ENCODE peak calls at places on chromosomes 3 and 15, in ten cellular contexts. T, G, Y, M, Q, X, P, S, I and L are unnamed samples.

GRCh38 chr3:169118666-169119370 is 544.7 kb downstream of the MECOM start:
- DNase-seq in Y (no peak), T (no peak), M (no peak), P (no peak), Q (no peak), G (no peak), I (no peak), S (no peak), X (no peak), L (no peak)

GRCh38 chr3:136193273-136194043 is 2.7 kb downstream of the MSL2 start:
- DNase-seq in M (no peak), S (no peak), Y (no peak), X (peak), I (peak), G (no peak), T (no peak), P (no peak), Q (no peak), L (no peak)

GRCh38 chr15:28273468-28273867 is 48.5 kb downstream of the HERC2 start:
- DNase-seq in X (peak), M (no peak), S (no peak), T (no peak), Q (peak), G (no peak), I (no peak), Y (no peak), P (no peak), L (no peak)

GRCh38 chr3:191066669-191067068 is 132.4 kb upstream of the OSTN start:
- DNase-seq in S (no peak), T (no peak), P (no peak), Q (no peak), G (no peak), M (no peak), Y (no peak), I (no peak), X (peak), L (no peak)

GRCh38 chr3:99339222-99339621 is 299.2 kb upstream of the COL8A1 start:
- DNase-seq in X (no peak), S (no peak), T (no peak), Y (no peak), Q (no peak), I (no peak), P (no peak), G (no peak), M (no peak), L (no peak)

GRCh38 chr3:99795573-99795972 is 22.1 kb upstream of the CMSS1 start:
- DNase-seq in S (no peak), I (no peak), M (no peak), T (no peak), G (no peak), P (no peak), Y (no peak), Q (no peak), X (no peak), L (no peak)

GRCh38 chr3:115071122-115071521 is 76.0 kb downstream of the ZBTB20 start:
- DNase-seq in G (no peak), S (no peak), T (no peak), P (no peak), Y (no peak), M (no peak), I (no peak), X (no peak), Q (no peak), L (no peak)

GRCh38 chr15:77527164-77527778 is 105.4 kb downstream of the LINGO1 start:
- DNase-seq in G (no peak), P (peak), M (no peak), S (no peak), X (peak), T (peak), I (no peak), Y (peak), Q (no peak), L (no peak)

GRCh38 chr15:35194296-35194695 is 109.2 kb upstream of the NANOGP8 start:
- DNase-seq in G (no peak), S (no peak), I (no peak), M (no peak), Y (no peak), T (no peak), Q (no peak), P (no peak), X (no peak), L (no peak)

GRCh38 chr3:177350051-177350565 is 152.8 kb upstream of the TBL1XR1 start:
- DNase-seq in S (no peak), M (no peak), Y (no peak), P (no peak), I (no peak), X (no peak), T (no peak), G (no peak), Q (no peak), L (no peak)

GRCh38 chr3:42702066-42702951 is at the start of gene HHATL:
- DNase-seq in X (no peak), T (peak), M (no peak), S (no peak), P (no peak), Q (no peak), Y (no peak), I (no peak), G (peak), L (no peak)

GRCh38 chr15:73941044-73941443 is 14.8 kb downstream of the LOXL1 start:
- DNase-seq in P (no peak), X (peak), T (peak), I (no peak), S (no peak), Q (no peak), G (no peak), M (peak), Y (no peak), L (no peak)

GRCh38 chr3:14482271-14482721 is 57.8 kb downstream of the GRIP2 start:
- DNase-seq in S (no peak), I (no peak), T (no peak), P (no peak), X (no peak), M (no peak), Q (no peak), Y (no peak), G (no peak), L (no peak)

GRCh38 chr3:114428173-114428606 is 134.4 kb downstream of the TIGIT start:
- DNase-seq in Y (no peak), G (no peak), T (no peak), X (no peak), Q (no peak), I (no peak), S (no peak), M (no peak), P (no peak), L (no peak)

GRCh38 chr3:167032267-167032876 is 347.7 kb downstream of the ZBBX start:
- DNase-seq in Y (no peak), X (peak), I (peak), S (no peak), M (no peak), T (no peak), G (no peak), Q (no peak), P (no peak), L (no peak)

GRCh38 chr15:64092864-64093626 is 593 bp downstream of the CIAO2A start:
- DNase-seq in T (peak), Y (peak), G (no peak), M (no peak), P (no peak), X (peak), S (peak), Q (peak), I (peak), L (peak)

GRCh38 chr3:190124067-190124466 is 3.4 kb upstream of the P3H2 start:
- DNase-seq in X (no peak), G (no peak), Y (no peak), I (no peak), S (no peak), T (no peak), M (no peak), P (no peak), Q (no peak), L (no peak)

GRCh38 chr15:63203451-63204090 is 14.2 kb downstream of the RAB8B start:
- DNase-seq in Y (no peak), I (no peak), M (no peak), G (no peak), P (no peak), X (no peak), Q (no peak), T (no peak), S (peak), L (peak)

GRCh38 chr15:77620960-77621647 is 11.6 kb downstream of the LINGO1 start:
- DNase-seq in T (no peak), Y (no peak), X (no peak), P (no peak), Q (no peak), M (no peak), S (no peak), I (no peak), G (no peak), L (no peak)

GRCh38 chr3:28973621-28974020 is 307.2 kb upstream of the RBMS3 start:
- DNase-seq in T (no peak), Y (no peak), Q (no peak), P (no peak), G (no peak), M (no peak), I (no peak), X (no peak), S (no peak), L (no peak)

GRCh38 chr3:188280627-188281026 is 126.7 kb downstream of the LPP start:
- DNase-seq in S (no peak), G (no peak), I (no peak), P (no peak), T (no peak), Q (no peak), X (no peak), M (no peak), Y (no peak), L (no peak)

GRCh38 chr3:166472015-166472414 is 634.8 kb upstream of the BCHE start:
- DNase-seq in P (no peak), T (no peak), M (no peak), G (no peak), I (peak), X (no peak), Q (no peak), Y (no peak), S (no peak), L (no peak)

GRCh38 chr3:5136619-5137429 is 14.7 kb downstream of the ARL8B start:
- DNase-seq in I (peak), P (no peak), Y (no peak), Q (no peak), S (no peak), X (peak), M (no peak), T (no peak), G (no peak), L (no peak)

GRCh38 chr3:112958749-112959560 is 15.9 kb downstream of the CD200R1 start:
- DNase-seq in Y (no peak), P (no peak), T (no peak), X (no peak), M (no peak), S (no peak), G (no peak), Q (no peak), I (peak), L (no peak)

GRCh38 chr3:123314409-123315270 is 112.9 kb downstream of the SEC22A start:
- DNase-seq in M (no peak), Q (no peak), I (no peak), Y (no peak), X (no peak), G (no peak), S (no peak), P (no peak), T (no peak), L (no peak)

GRCh38 chr3:13452490-13453335 is 27.4 kb upstream of the HDAC11 start:
- DNase-seq in P (no peak), M (no peak), Q (no peak), T (no peak), S (no peak), G (no peak), X (peak), I (peak), Y (no peak), L (no peak)

GRCh38 chr3:179801263-179801662 is 148.4 kb downstream of the USP13 start:
- DNase-seq in M (no peak), Q (no peak), G (no peak), S (no peak), X (peak), Y (no peak), T (no peak), P (no peak), I (no peak), L (no peak)

GRCh38 chr3:70532806-70533205 is 220.4 kb upstream of the MDFIC2 start:
- DNase-seq in Q (no peak), M (no peak), T (no peak), P (no peak), X (no peak), Y (no peak), S (no peak), I (no peak), G (no peak), L (no peak)

GRCh38 chr3:94221829-94222228 is 159.0 kb downstream of the NSUN3 start:
- DNase-seq in Q (no peak), X (no peak), G (no peak), Y (no peak), P (no peak), M (no peak), T (no peak), I (no peak), S (no peak), L (no peak)

GRCh38 chr15:99564221-99565030 is 1.4 kb upstream of the MEF2A start:
- DNase-seq in I (no peak), P (peak), S (no peak), Q (peak), M (no peak), T (no peak), G (no peak), Y (no peak), X (peak), L (no peak)

GRCh38 chr15:42286445-42287029 is 13.3 kb upstream of the TMEM87A start:
- DNase-seq in T (no peak), G (no peak), S (no peak), Q (no peak), P (no peak), I (no peak), Y (no peak), X (peak), M (no peak), L (no peak)

GRCh38 chr3:10349801-10350200 is 28.9 kb upstream of the SEC13 start:
- DNase-seq in Q (no peak), G (no peak), S (no peak), T (peak), P (no peak), X (no peak), M (no peak), I (no peak), Y (no peak), L (no peak)

GRCh38 chr3:1262246-1262645 is 169.4 kb downstream of the CNTN6 start:
- DNase-seq in Y (no peak), Q (no peak), P (no peak), S (no peak), M (no peak), G (no peak), T (no peak), I (no peak), X (no peak), L (no peak)

GRCh38 chr3:196518999-196519737 is 4.0 kb upstream of the SMCO1 start:
- DNase-seq in G (no peak), Q (peak), T (peak), Y (no peak), P (peak), X (peak), M (no peak), I (peak), S (no peak), L (peak)

GRCh38 chr15:101028772-101029438 is 109.7 kb downstream of the LRRK1 start:
- DNase-seq in X (no peak), Q (peak), I (no peak), M (no peak), S (no peak), P (peak), T (peak), G (peak), Y (no peak), L (peak)

DNA sequence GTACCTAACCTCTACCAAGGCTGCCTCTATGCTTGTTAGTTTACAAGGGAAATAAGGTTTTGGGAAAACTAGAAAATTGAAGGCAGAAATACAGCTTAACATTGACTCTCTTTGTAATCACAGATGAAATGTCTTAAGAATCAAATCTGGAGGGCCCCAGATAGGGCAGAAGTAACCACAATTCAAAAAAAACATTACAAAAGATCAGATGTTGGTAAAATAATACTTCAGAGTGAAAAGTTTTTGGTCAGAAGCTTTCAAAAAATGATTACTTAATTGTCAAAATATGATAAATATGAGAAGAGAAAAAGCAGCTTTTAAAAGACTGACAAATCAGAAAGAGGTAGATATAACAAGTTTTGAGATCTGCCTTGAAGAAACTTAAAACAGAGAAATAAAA is 425.1 kb upstream of the NECTIN3 start:
- DNase-seq in G (no peak), X (no peak), Q (no peak), M (no peak), P (no peak), T (no peak), S (no peak), Y (no peak), I (no peak), L (no peak)
- TF ChIP-seq CTCF in G (no peak), X (no peak), Q (no peak), M (no peak), P (no peak), T (no peak), S (no peak), Y (no peak), I (no peak), L (no peak)

DNA sequence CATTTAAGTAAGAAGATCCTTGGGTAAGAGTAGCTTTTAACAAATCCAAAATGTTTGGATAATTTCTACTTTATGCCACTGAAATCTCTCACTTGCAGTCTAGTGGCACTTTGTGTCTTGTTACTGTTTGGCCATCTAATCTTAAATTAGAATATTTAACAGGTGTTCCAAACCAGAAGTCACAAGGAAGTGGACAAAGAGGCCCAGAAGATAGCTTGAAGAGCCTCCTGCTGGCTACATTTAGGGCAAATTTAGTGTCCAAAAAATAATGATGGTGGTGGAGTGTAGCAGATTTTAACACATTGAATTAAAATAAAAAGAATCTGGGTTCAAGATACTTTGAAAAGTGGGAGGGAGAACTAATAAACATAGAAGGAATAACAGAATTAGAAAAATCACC is 172.2 kb downstream of the GHSR start:
- DNase-seq in T (no peak), M (no peak), I (peak), Q (no peak), G (no peak), P (no peak), X (no peak), S (no peak), Y (no peak), L (no peak)
- TF ChIP-seq CTCF in T (no peak), M (no peak), I (peak), Q (no peak), G (no peak), P (no peak), X (no peak), S (no peak), Y (no peak), L (peak)

GRCh38 chr3:116947148-116947547 is 237.6 kb downstream of the TUSC7 start:
- DNase-seq in G (no peak), S (no peak), I (no peak), X (no peak), Y (no peak), T (no peak), P (no peak), M (no peak), Q (no peak), L (no peak)

GRCh38 chr3:116946376-116946775 is 236.8 kb downstream of the TUSC7 start:
- DNase-seq in X (no peak), M (no peak), Y (no peak), I (no peak), P (no peak), G (no peak), T (no peak), Q (no peak), S (no peak), L (no peak)

GRCh38 chr3:116947809-116948208 is 238.2 kb downstream of the TUSC7 start:
- DNase-seq in P (no peak), S (no peak), I (peak), T (no peak), G (no peak), X (no peak), Y (no peak), Q (no peak), M (no peak), L (no peak)

GRCh38 chr3:116951610-116952009 is 242.0 kb downstream of the TUSC7 start:
- DNase-seq in S (no peak), G (no peak), Q (no peak), M (no peak), T (no peak), P (no peak), Y (no peak), X (peak), I (no peak), L (no peak)

DNA sequence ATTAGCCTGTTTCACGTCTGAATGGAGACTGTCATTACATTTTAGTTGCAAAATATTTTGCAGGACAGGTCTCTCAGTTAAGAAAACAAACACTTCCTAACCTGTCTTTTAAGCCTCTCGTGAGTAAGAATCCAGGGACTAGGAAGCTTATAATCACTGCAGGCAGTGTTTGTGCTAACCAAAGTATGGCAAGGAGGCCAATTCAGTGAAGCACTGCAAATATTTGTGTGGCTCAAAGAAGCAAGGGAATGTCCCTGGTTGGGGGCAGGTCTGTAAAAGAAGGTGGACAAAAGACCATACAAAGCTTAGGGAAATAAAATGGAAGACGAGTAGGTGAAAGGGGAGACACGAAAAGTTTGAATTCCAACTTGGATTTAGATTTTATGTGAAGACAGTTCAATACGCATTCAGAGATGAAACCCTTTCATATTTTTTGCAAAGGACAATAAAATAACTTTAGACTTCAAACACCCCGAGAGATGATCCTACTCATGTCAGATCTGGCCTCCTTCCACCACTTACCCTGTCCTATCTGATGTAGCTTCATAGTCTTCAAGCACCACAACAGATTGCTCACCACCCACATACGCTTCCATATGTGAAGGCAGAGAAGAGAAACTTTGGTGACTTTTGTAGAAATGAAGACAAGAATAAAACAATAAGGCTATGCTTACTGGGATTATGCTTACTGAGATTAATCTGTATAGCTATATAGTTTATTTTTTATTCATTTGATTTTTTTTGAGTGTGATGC is 240.9 kb downstream of the TUSC7 start:
- DNase-seq in Q (no peak), Y (no peak), S (no peak), G (no peak), M (no peak), T (no peak), X (no peak), I (no peak), P (no peak), L (no peak)
- TF ChIP-seq CTCF in Q (no peak), Y (no peak), S (no peak), G (no peak), M (no peak), T (no peak), X (no peak), I (no peak), P (no peak), L (no peak)

GRCh38 chr15:85318048-85318731 is 62.2 kb upstream of the AKAP13 start:
- DNase-seq in G (no peak), P (no peak), M (no peak), T (no peak), Y (no peak), I (peak), S (no peak), Q (no peak), X (peak), L (no peak)
- TF ChIP-seq CTCF in G (peak), P (no peak), M (no peak), T (no peak), Y (peak), I (peak), S (no peak), Q (no peak), X (peak), L (no peak)

GRCh38 chr15:62060116-62060895 is at the start of gene VPS13C:
- DNase-seq in P (peak), Y (peak), X (peak), G (peak), M (peak), S (peak), Q (peak), T (peak), I (peak), L (peak)
- TF ChIP-seq CTCF in P (peak), Y (peak), X (peak), G (peak), M (peak), S (peak), Q (peak), T (peak), I (peak), L (peak)

DNA sequence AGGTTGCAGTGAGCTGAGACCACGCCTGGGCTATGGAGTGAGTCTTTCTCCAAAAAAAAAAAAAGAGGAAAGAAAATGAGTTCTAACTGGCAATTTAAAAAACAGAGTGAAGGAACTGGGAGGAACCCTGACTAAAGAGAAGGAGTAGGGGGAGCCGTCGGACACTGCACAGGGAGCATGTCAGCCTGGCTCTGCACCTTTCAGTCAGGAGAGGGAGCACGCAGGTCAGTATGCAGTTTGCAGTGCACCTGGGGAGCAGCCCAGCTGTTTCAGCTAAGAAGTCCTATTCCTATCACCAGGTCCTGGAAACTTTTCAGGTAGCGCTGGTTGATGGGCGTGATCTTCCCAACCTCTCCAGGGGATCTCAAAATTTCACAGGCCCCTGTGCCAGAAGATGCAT is 14.9 kb upstream of the ZXDC start:
- DNase-seq in X (no peak), S (no peak), Y (no peak), G (no peak), T (no peak), P (no peak), Q (no peak), M (no peak), I (peak), L (no peak)
- TF ChIP-seq CTCF in X (no peak), S (no peak), Y (peak), G (no peak), T (no peak), P (no peak), Q (no peak), M (no peak), I (peak), L (no peak)

GRCh38 chr3:73028803-73029202 is 32.2 kb downstream of the PPP4R2 start:
- DNase-seq in Y (no peak), G (no peak), M (no peak), P (no peak), S (no peak), T (no peak), I (no peak), Q (no peak), X (no peak), L (no peak)
- TF ChIP-seq CTCF in Y (no peak), G (no peak), M (no peak), P (no peak), S (no peak), T (no peak), I (no peak), Q (no peak), X (no peak), L (no peak)